ENCODE peak calls at places on chromosomes 13 and 19, in four cellular contexts. E is effector memory CD4-positive, alpha-beta T cell; O is substantia nigra; Z is mesendoderm. W is an unnamed sample.

GRCh38 chr13:114124921-114125320 is 7.5 kb downstream of the RASA3 start:
- DNase-seq in E (peak), O (no peak), Z (no peak), W (no peak)

GRCh38 chr19:7982103-7982502 is 23.3 kb downstream of the ELAVL1 start:
- DNase-seq in E (no peak), O (no peak), Z (no peak), W (no peak)

GRCh38 chr13:40442826-40443225 is 223.6 kb downstream of the FOXO1 start:
- DNase-seq in E (no peak), O (no peak), Z (no peak), W (no peak)

GRCh38 chr19:42126565-42126964 is 5.7 kb downstream of the POU2F2 start:
- DNase-seq in E (no peak), O (no peak), Z (no peak), W (no peak)

GRCh38 chr19:19568802-19569756 is 31.0 kb downstream of the CILP2 start:
- DNase-seq in E (no peak), O (no peak), Z (no peak), W (no peak)

GRCh38 chr13:33545492-33545891 is 259.9 kb upstream of the STARD13 start:
- DNase-seq in E (no peak), O (no peak), Z (no peak), W (no peak)

GRCh38 chr13:97710797-97711196 is 242.7 kb upstream of the IPO5 start:
- DNase-seq in E (no peak), O (no peak), Z (no peak), W (no peak)

GRCh38 chr13:45851171-45851889 is at the start of gene SIAH3:
- DNase-seq in E (no peak), O (no peak), Z (peak), W (peak)

GRCh38 chr13:46132109-46132508 is 27.3 kb upstream of the CPB2 start:
- DNase-seq in E (no peak), O (no peak), Z (no peak), W (no peak)

GRCh38 chr13:37701972-37702371 is 103.4 kb upstream of the POSTN start:
- DNase-seq in E (no peak), O (no peak), Z (peak), W (no peak)

GRCh38 chr19:35117791-35118190 is 2.2 kb downstream of the FXYD3 start:
- DNase-seq in E (no peak), O (no peak), Z (no peak), W (no peak)

GRCh38 chr13:23652909-23653726 is 82.9 kb downstream of the TNFRSF19 start:
- DNase-seq in E (no peak), O (no peak), Z (no peak), W (no peak)

GRCh38 chr19:38284422-38284821 is 19.6 kb upstream of the C19orf33 start:
- DNase-seq in E (no peak), O (no peak), Z (no peak), W (no peak)

GRCh38 chr13:24627864-24628418 is 52.3 kb upstream of the ATP12A start:
- DNase-seq in E (no peak), O (no peak), Z (peak), W (no peak)

GRCh38 chr13:114035583-114036501 is 62.0 kb upstream of the C13orf46 start:
- DNase-seq in E (no peak), O (peak), Z (no peak), W (peak)

GRCh38 chr19:31013391-31013975 is 335.8 kb downstream of the TSHZ3 start:
- DNase-seq in E (no peak), O (no peak), Z (no peak), W (no peak)

GRCh38 chr19:44939668-44940067 is 2.4 kb upstream of the APOC4 start:
- DNase-seq in E (no peak), O (no peak), Z (no peak), W (no peak)

GRCh38 chr13:63297162-63297561 is 1881.5 kb upstream of the PCDH20 start:
- DNase-seq in E (no peak), O (no peak), Z (no peak), W (no peak)

GRCh38 chr13:73063166-73063565 is 4.4 kb downstream of the KLF5 start:
- DNase-seq in E (no peak), O (no peak), Z (no peak), W (no peak)

GRCh38 chr13:101875091-101875490 is 422.6 kb downstream of the ITGBL1 start:
- DNase-seq in E (no peak), O (no peak), Z (no peak), W (no peak)

GRCh38 chr19:56096665-56097064 is 24.4 kb downstream of the ZNF787 start:
- DNase-seq in E (no peak), O (no peak), Z (no peak), W (no peak)

GRCh38 chr19:30671622-30672051 is 299.5 kb downstream of the ZNF536 start:
- DNase-seq in E (no peak), O (no peak), Z (no peak), W (no peak)

GRCh38 chr19:40213251-40213793 is 4.9 kb downstream of the TTC9B start:
- DNase-seq in E (no peak), O (no peak), Z (no peak), W (no peak)

GRCh38 chr19:15466851-15467733 is 2.7 kb upstream of the RASAL3 start:
- DNase-seq in E (peak), O (no peak), Z (no peak), W (no peak)

GRCh38 chr19:15461694-15462093 is 2.6 kb downstream of the RASAL3 start:
- DNase-seq in E (no peak), O (no peak), Z (no peak), W (no peak)

GRCh38 chr19:15464394-15465385 is at the start of gene RASAL3:
- DNase-seq in E (peak), O (no peak), Z (no peak), W (no peak)

GRCh38 chr19:15467734-15468214 is 3.4 kb upstream of the RASAL3 start:
- DNase-seq in E (no peak), O (no peak), Z (no peak), W (no peak)

DNA sequence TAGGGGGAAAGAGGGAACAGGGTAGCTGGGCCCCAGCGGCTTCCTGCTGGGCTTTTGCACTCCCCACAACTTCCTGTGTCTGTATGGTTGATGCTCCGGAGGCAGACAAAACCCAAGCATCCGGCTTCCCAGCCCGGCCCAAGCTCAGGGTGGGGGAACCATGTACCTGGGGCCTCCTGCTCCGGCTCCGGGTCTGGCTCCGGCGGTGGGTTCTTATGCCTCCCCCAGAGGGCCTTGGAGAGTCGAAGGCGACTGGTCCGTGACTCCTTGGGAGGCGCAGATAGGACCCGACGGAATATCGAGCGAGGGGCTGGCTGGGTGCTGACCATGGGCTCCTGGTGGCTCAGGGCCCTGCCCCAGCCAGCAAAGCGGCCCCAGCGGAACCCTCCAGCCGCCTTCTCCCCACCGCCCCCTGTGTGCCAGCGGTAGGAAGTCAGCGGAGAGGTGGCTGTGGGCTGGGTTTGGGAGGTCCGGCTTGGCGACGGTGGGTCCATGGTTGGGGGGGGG is 426 bp downstream of the RASAL3 start:
- DNase-seq in E (peak), O (no peak), Z (no peak), W (no peak)
- H3K27ac ChIP-seq in E (peak), O (peak), Z (no peak), W (no peak)

GRCh38 chr19:47610902-47611301 is 2.0 kb downstream of the BICRA start:
- DNase-seq in E (no peak), O (no peak), Z (no peak), W (no peak)
- H3K27ac ChIP-seq in E (peak), O (peak), Z (no peak), W (peak)

DNA sequence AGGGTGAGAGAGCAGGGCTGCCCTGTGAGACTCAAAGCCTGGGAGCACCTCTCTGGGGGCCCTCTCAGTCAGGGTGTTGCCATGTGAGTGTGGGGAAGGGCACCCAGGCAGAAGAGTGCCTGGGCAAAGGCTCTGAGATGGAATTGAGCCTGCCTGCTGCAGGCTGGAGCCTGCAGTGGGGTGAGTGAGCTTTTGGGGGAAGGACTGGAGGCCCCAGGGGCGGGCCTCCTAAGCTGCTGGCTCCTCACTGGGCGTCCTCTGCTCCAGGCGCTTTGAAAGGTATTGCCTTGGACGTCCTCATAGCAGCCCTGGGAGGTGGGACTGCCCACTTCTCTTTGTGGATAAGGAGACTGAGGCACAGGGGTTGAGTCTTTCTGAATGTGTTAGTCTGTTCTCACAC is 60.3 kb downstream of the ARHGEF7 start:
- DNase-seq in E (no peak), O (no peak), Z (no peak), W (no peak)
- H3K27ac ChIP-seq in E (peak), O (no peak), Z (no peak), W (no peak)

DNA sequence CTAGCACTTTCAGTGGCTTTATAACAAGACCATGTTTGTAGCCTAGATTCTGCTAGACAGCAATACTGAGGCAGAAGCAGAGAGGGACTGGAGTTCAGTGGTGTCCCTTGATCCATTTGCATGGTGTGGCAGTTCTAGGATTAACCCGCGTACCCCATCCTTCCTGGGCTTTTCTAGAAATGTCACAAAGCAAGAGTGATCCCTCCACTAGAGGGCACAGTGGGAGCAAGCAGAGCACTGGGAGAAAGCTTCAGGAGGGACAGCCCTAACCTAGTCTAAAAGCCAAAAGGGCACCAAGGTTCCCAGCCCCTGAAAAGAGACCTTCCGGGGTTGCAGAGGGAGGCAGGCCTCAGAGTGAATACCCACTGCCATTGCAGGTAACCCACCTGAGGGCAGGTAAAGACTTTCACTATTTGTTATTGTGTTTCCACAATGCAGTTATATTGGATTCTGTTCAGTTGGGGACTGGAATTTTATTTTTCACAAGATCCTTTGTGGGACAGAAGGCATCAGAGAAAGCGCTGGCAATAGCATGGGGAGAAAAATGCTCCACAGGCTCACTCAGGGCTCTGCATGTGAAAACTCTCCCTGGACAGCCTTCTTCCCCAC is 170.6 kb downstream of the FLT1 start:
- DNase-seq in E (peak), O (no peak), Z (peak), W (no peak)
- H3K27ac ChIP-seq in E (no peak), O (no peak), Z (no peak), W (no peak)

GRCh38 chr19:18344546-18344945 is 4.1 kb downstream of the PGPEP1 start:
- DNase-seq in E (no peak), O (no peak), Z (no peak), W (no peak)
- H3K27ac ChIP-seq in E (no peak), O (no peak), Z (no peak), W (no peak)

GRCh38 chr19:2049741-2050348 is 1.2 kb downstream of the MKNK2 start:
- DNase-seq in E (peak), O (peak), Z (peak), W (peak)

GRCh38 chr19:2050349-2050990 is 574 bp downstream of the MKNK2 start:
- DNase-seq in E (no peak), O (no peak), Z (no peak), W (no peak)

GRCh38 chr19:2047449-2048103 is 3.5 kb downstream of the MKNK2 start:
- DNase-seq in E (no peak), O (no peak), Z (no peak), W (no peak)

GRCh38 chr19:2048104-2048958 is 2.7 kb downstream of the MKNK2 start:
- DNase-seq in E (no peak), O (no peak), Z (no peak), W (no peak)

DNA sequence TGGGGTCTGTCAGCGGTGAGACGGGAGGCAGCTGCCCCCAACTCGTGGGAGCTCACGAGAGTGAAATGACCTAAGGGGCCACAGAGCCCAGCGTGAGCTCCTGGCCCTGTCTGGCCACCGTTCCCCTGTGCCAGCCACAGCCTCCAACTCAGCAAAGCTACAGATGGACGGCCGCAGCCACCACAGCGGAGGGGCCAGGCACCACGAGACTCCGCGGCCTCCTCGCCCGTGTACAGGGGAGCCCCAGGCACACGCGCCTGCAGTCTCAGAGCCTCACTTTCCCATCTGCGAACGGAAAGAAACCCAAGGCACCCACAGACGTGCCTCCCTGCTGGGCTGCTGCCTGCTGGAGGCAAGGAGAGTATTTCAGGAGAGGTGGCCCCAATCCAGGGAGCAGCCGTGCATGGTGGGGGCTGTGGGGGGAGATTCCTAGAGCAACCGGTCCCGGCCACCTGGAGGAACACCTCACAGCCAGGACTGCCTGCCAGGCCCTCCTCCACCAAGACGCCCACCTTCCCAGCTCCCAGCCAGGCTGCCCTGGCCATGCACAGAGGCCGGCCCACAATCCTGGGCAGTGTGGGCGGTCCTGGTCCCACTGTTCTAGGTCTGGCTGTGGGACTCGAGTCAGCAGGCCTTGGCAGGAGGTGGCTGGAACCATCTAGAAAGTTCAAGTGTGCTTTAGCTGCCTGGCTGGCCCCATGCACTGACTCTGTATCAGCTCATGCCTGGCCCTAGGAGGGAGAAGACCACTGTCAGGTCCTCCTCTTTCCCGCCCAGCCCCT is 1.9 kb downstream of the MKNK2 start:
- DNase-seq in E (no peak), O (peak), Z (no peak), W (no peak)
- H3K27ac ChIP-seq in E (peak), O (peak), Z (no peak), W (peak)

DNA sequence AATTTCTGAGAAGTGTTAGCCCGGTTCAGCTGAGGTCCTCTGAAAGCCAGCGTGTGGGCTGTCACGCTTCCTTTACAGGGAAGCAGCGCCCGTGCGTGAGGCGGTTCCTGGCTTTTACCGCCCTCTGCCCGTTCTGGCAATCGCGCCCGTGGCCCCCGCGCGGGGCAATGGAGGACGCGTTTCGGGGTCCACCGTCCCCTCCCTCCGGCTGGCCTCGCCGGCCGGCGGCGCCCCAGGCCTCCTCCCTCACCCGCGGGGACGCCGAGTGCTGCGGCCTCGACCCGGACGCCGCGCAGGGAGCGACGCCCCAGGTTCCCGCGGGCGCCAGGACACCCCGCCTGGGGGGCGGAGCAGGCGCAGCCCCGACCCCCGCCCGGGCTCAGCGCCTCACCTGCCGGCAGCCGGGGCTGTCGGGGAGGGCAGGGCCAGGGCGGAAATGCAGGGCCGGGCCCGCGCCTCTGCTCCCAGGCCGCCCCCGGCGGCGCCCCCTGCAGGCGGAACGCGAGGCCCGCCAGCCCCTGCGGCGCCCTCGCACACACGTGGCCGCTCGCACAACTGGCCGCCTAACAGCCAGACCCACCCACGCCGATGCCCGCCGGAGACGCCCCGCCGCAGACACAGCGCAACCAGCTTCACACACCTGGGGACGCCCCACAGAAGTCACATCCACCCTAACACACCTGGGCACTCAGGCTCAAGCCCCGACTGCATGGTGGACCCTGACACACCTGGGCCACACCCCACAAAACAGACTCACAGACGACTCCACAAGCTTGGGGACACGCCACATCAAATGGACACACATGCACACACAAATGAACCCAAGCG is at the start of gene GGACT:
- DNase-seq in E (peak), O (peak), Z (peak), W (peak)
- H3K27ac ChIP-seq in E (peak), O (peak), Z (no peak), W (no peak)

GRCh38 chr13:95707035-95707434 is 30.1 kb downstream of the DNAJC3 start:
- DNase-seq in E (no peak), O (no peak), Z (no peak), W (no peak)
- H3K27ac ChIP-seq in E (no peak), O (no peak), Z (no peak), W (no peak)

GRCh38 chr13:44224433-44225149 is 149.0 kb upstream of the SERP2 start:
- DNase-seq in E (no peak), O (no peak), Z (no peak), W (no peak)
- H3K27ac ChIP-seq in E (no peak), O (peak), Z (no peak), W (peak)